ENCODE peak calls at places on chromosome 14, in nine cellular contexts. M, X, U, B, T, E, I, W and P are unnamed samples.

GRCh38 chr14:79831198-79831890 is 380.0 kb downstream of the DIO2 start:
- DNase-seq in M (no peak), T (no peak), U (no peak), I (no peak), B (no peak), X (no peak), E (no peak), W (no peak), P (no peak)

GRCh38 chr14:104724981-104725771 is 1.1 kb downstream of the ADSS1 start:
- DNase-seq in U (no peak), X (no peak), E (no peak), M (peak), W (peak), T (peak), B (no peak), I (no peak), P (peak)

GRCh38 chr14:51929920-51930682 is 59.2 kb upstream of the RTRAF start:
- DNase-seq in B (no peak), W (no peak), E (no peak), X (no peak), I (no peak), T (no peak), M (no peak), U (no peak), P (no peak)

GRCh38 chr14:76947078-76947837 is 81.2 kb downstream of the IRF2BPL start:
- DNase-seq in X (peak), I (peak), B (peak), E (peak), W (peak), T (peak), U (peak), M (no peak), P (peak)

GRCh38 chr14:56005580-56006053 is 112.6 kb upstream of the PELI2 start:
- DNase-seq in T (no peak), M (no peak), B (no peak), X (peak), U (no peak), E (no peak), I (no peak), W (no peak), P (no peak)

GRCh38 chr14:50943261-50943942 is 881 bp downstream of the PYGL start:
- DNase-seq in M (peak), X (no peak), B (no peak), W (peak), U (no peak), T (no peak), I (no peak), E (no peak), P (peak)

GRCh38 chr14:61475316-61475715 is 153.9 kb downstream of the PRKCH start:
- DNase-seq in B (no peak), U (no peak), I (no peak), M (peak), T (peak), X (no peak), W (no peak), E (no peak), P (peak)

GRCh38 chr14:78029471-78030372 is 140.5 kb upstream of the NRXN3 start:
- DNase-seq in B (no peak), U (no peak), W (no peak), M (no peak), I (no peak), X (no peak), T (no peak), E (no peak), P (peak)

GRCh38 chr14:31080060-31080459 is 53.9 kb upstream of the STRN3 start:
- DNase-seq in I (no peak), E (no peak), W (no peak), T (no peak), X (no peak), U (no peak), M (no peak), B (no peak), P (no peak)

GRCh38 chr14:65356327-65356836 is 56.1 kb upstream of the FUT8 start:
- DNase-seq in X (peak), U (no peak), T (peak), E (no peak), M (peak), W (no peak), I (no peak), B (no peak), P (no peak)